ENCODE peak calls at places on chromosomes 3 and 15, in four cellular contexts. L is stimulated activated CD8-positive, alpha-beta memory T cell treated with anti-CD3 and anti-CD28 coated beads, Interleukin-7, amount 100 ng/mL, for 4 hours; N is fibroblast of pulmonary artery; H is stimulated activated CD4-positive, alpha-beta T cell treated with anti-CD3 and anti-CD28 coated beads, Interleukin-2, amount 100 ng/mL, for 48 hours. U is an unnamed sample.

GRCh38 chr3:129554356-129555120 is 11.6 kb downstream of the H1-8 start:
- DNase-seq in L (no peak), N (no peak), H (no peak), U (no peak)

GRCh38 chr15:68776477-68777270 is 44.0 kb downstream of the ANP32A start:
- DNase-seq in L (no peak), N (no peak), H (no peak), U (no peak)

GRCh38 chr3:150342951-150343468 is 65.1 kb upstream of the TSC22D2 start:
- DNase-seq in L (no peak), N (no peak), H (no peak), U (no peak)

GRCh38 chr3:129609591-129610169 is 3.2 kb upstream of the PLXND1 start:
- DNase-seq in L (no peak), N (no peak), H (no peak), U (no peak)

GRCh38 chr3:183018416-183019192 is 38.3 kb upstream of the DCUN1D1 start:
- DNase-seq in L (no peak), N (no peak), H (no peak), U (no peak)

GRCh38 chr15:76987896-76988860 is 6.7 kb upstream of the PSTPIP1 start:
- DNase-seq in L (no peak), N (no peak), H (peak; percentile 60), U (peak; percentile 30)

GRCh38 chr3:171760475-171760874 is 49.8 kb downstream of the PLD1 start:
- DNase-seq in L (no peak), N (no peak), H (no peak), U (no peak)

GRCh38 chr15:75583689-75584088 is 4.6 kb upstream of the PTPN9 start:
- DNase-seq in L (no peak), N (no peak), H (no peak), U (no peak)

GRCh38 chr3:37741644-37742043 is 120.0 kb upstream of the CTDSPL start:
- DNase-seq in L (no peak), N (no peak), H (no peak), U (no peak)

GRCh38 chr3:32816439-32817194 is 1.2 kb upstream of the TRIM71 start:
- DNase-seq in L (no peak), N (peak; percentile 10), H (no peak), U (no peak)

GRCh38 chr3:128590948-128591347 is 59.7 kb downstream of the RPN1 start:
- DNase-seq in L (no peak), N (no peak), H (no peak), U (no peak)

GRCh38 chr3:43194490-43195115 is 88.7 kb upstream of the POMGNT2 start:
- DNase-seq in L (no peak), N (no peak), H (peak; percentile 21), U (no peak)

GRCh38 chr15:26628879-26629529 is 143.9 kb downstream of the GABRB3 start:
- DNase-seq in L (no peak), N (peak; percentile 11), H (no peak), U (no peak)

GRCh38 chr3:119346076-119346496 is 51.9 kb downstream of the ARHGAP31 start:
- DNase-seq in L (no peak), N (no peak), H (no peak), U (no peak)

GRCh38 chr3:18246336-18247060 is 178.6 kb downstream of the SATB1 start:
- DNase-seq in L (no peak), N (no peak), H (no peak), U (no peak)

GRCh38 chr15:26864664-26865191 is 2.1 kb upstream of the GABRA5 start:
- DNase-seq in L (no peak), N (peak; percentile 50), H (no peak), U (no peak)

GRCh38 chr15:88529021-88529630 is 17.4 kb downstream of the DET1 start:
- DNase-seq in L (no peak), N (peak; percentile 48), H (no peak), U (no peak)

GRCh38 chr3:55626284-55626675 is 139.2 kb upstream of the WNT5A start:
- DNase-seq in L (no peak), N (no peak), H (no peak), U (no peak)

GRCh38 chr3:69203631-69204314 is 81.4 kb upstream of the LMOD3 start:
- DNase-seq in L (no peak), N (no peak), H (no peak), U (no peak)

GRCh38 chr3:94412966-94413720 is 350.3 kb downstream of the NSUN3 start:
- DNase-seq in L (no peak), N (no peak), H (no peak), U (no peak)

GRCh38 chr3:190381356-190381940 is 6.5 kb upstream of the CLDN16 start:
- DNase-seq in L (no peak), N (no peak), H (no peak), U (no peak)

GRCh38 chr3:38634133-38634532 is 15.4 kb downstream of the SCN5A start:
- DNase-seq in L (no peak), N (no peak), H (no peak), U (no peak)

GRCh38 chr15:49110158-49110944 is 45.0 kb downstream of the COPS2 start:
- DNase-seq in L (no peak), N (no peak), H (no peak), U (no peak)

GRCh38 chr3:73509812-73510211 is 114.9 kb downstream of the PDZRN3 start:
- DNase-seq in L (no peak), N (no peak), H (no peak), U (no peak)

GRCh38 chr15:59678620-59679019 is 10.5 kb downstream of the BNIP2 start:
- DNase-seq in L (no peak), N (peak; percentile 77), H (no peak), U (no peak)

GRCh38 chr15:48527517-48527916 is 118.0 kb downstream of the FBN1 start:
- DNase-seq in L (no peak), N (no peak), H (no peak), U (no peak)

GRCh38 chr3:157129782-157130137 is 30.2 kb downstream of the CCNL1 start:
- DNase-seq in L (no peak), N (no peak), H (peak; percentile 26), U (no peak)

GRCh38 chr3:172201990-172202318 is 162.6 kb downstream of the FNDC3B start:
- DNase-seq in L (no peak), N (peak; percentile 96), H (no peak), U (no peak)

GRCh38 chr3:126024049-126024854 is 55.3 kb downstream of the ROPN1B start:
- DNase-seq in L (no peak), N (no peak), H (no peak), U (no peak)

GRCh38 chr15:35519536-35520149 is 26.3 kb downstream of the DPH6 start:
- DNase-seq in L (no peak), N (peak; percentile 81), H (no peak), U (no peak)

GRCh38 chr3:99681512-99681911 is 43.1 kb downstream of the COL8A1 start:
- DNase-seq in L (no peak), N (no peak), H (no peak), U (no peak)

GRCh38 chr3:16480861-16481569 is 32.5 kb downstream of the RFTN1 start:
- DNase-seq in L (no peak), N (peak; percentile 69), H (no peak), U (no peak)

GRCh38 chr3:111917300-111917699 is 58.2 kb downstream of the PHLDB2 start:
- DNase-seq in L (no peak), N (peak; percentile 59), H (no peak), U (no peak)

GRCh38 chr15:52350423-52350822 is 54.8 kb upstream of the MYO5C start:
- DNase-seq in L (no peak), N (no peak), H (no peak), U (no peak)

GRCh38 chr3:148235566-148235965 is 462.1 kb upstream of the AGTR1 start:
- DNase-seq in L (no peak), N (no peak), H (no peak), U (no peak)

GRCh38 chr15:73389971-73390544 is 21.3 kb upstream of the HCN4 start:
- DNase-seq in L (no peak), N (no peak), H (no peak), U (no peak)

GRCh38 chr3:184523825-184524615 is 37.6 kb upstream of the EPHB3 start:
- DNase-seq in L (no peak), N (peak; percentile 66), H (no peak), U (no peak)

GRCh38 chr3:14118400-14119165 is 6.1 kb downstream of the CHCHD4 start:
- DNase-seq in L (no peak), N (peak; percentile 75), H (no peak), U (no peak)

GRCh38 chr3:55649554-55649953 is 162.4 kb upstream of the WNT5A start:
- DNase-seq in L (no peak), N (no peak), H (no peak), U (no peak)

U was measured in SIG-M5.